ENCODE peak calls at places on chromosomes 12 and 14, in nine cellular contexts. I is IMR-90; X is omental fat pad; Y is amygdala; E is tibial artery; P is germinal center; C is body of pancreas; A is activated CD8-positive, alpha-beta T cell treated with anti-CD3 and anti-CD28 coated beads, Interleukin-2, amount 10 ng/mL, durations not matched to agents 7 days and 5 days; B is activated naive CD4-positive, alpha-beta T cell treated with anti-CD3 and anti-CD28 coated beads, Interleukin-2, amount 10 ng/mL, durations not matched to agents 7 days and 5 days. T is an unnamed sample.
A peak's percentile ranks its signal among the peaks of the same experiment; 100 is the strongest.

GRCh38 chr12:103503546-103504480 is 8.0 kb upstream of the C12orf42 start:
- DNase-seq in A (peak; percentile 56), B (peak; percentile 65), Y (no peak), X (no peak), E (no peak), P (peak; percentile 41), I (no peak), C (no peak), T (peak; percentile 7)

GRCh38 chr12:89251326-89252237 is 100.7 kb downstream of the DUSP6 start:
- DNase-seq in B (no peak), I (no peak), E (no peak), A (no peak), C (peak; percentile 15), X (no peak), Y (no peak), P (no peak), T (no peak)

GRCh38 chr14:65258391-65258790 is 154.1 kb upstream of the FUT8 start:
- DNase-seq in B (no peak), P (no peak), I (peak; percentile 79), E (no peak), C (no peak), A (no peak), X (no peak), Y (no peak), T (no peak)

GRCh38 chr12:81340910-81341309 is 263.0 kb downstream of the ACSS3 start:
- DNase-seq in B (no peak), I (no peak), P (no peak), C (no peak), A (no peak), X (no peak), E (no peak), Y (no peak), T (no peak)

GRCh38 chr12:114164354-114164753 is 198.2 kb upstream of the RBM19 start:
- DNase-seq in B (no peak), C (no peak), E (no peak), Y (no peak), X (no peak), P (no peak), I (no peak), A (no peak), T (no peak)

GRCh38 chr14:69870613-69871012 is 8.6 kb upstream of the SMOC1 start:
- DNase-seq in A (no peak), P (no peak), Y (no peak), B (no peak), C (no peak), X (no peak), E (no peak), I (no peak), T (no peak)

GRCh38 chr14:75293920-75294648 is 15.5 kb downstream of the FOS start:
- DNase-seq in E (peak; percentile 99), I (peak; percentile 95), A (peak; percentile 95), X (peak; percentile 74), C (peak; percentile 99), P (peak; percentile 99), Y (peak; percentile 96), B (peak; percentile 94), T (peak; percentile 97)

GRCh38 chr14:73789996-73790581 is 61.5 kb upstream of the PTGR2 start:
- DNase-seq in A (no peak), C (peak; percentile 34), E (peak; percentile 90), B (no peak), I (peak; percentile 97), Y (peak; percentile 57), X (no peak), P (no peak), T (peak; percentile 35)

GRCh38 chr14:74946659-74947281 is 8.6 kb downstream of the PGF start:
- DNase-seq in E (peak; percentile 82), A (no peak), B (no peak), C (no peak), X (no peak), P (no peak), Y (no peak), I (no peak), T (no peak)

GRCh38 chr14:101018561-101019290 is 115.2 kb upstream of the RTL1 start:
- DNase-seq in A (peak; percentile 12), C (peak; percentile 9), I (no peak), Y (no peak), E (peak; percentile 53), B (peak; percentile 14), P (no peak), X (peak; percentile 15), T (no peak)

GRCh38 chr14:21090194-21090939 is 8.1 kb downstream of the ZNF219 start:
- DNase-seq in E (peak; percentile 69), C (peak; percentile 40), Y (no peak), I (no peak), B (peak; percentile 46), P (no peak), X (peak; percentile 17), A (peak; percentile 47), T (peak; percentile 38)

GRCh38 chr12:49400304-49400703 is 33.0 kb downstream of the SPATS2 start:
- DNase-seq in A (no peak), P (no peak), B (no peak), C (no peak), E (no peak), Y (no peak), I (no peak), X (no peak), T (no peak)

GRCh38 chr14:56989359-56989758 is 179.1 kb upstream of the OTX2 start:
- DNase-seq in P (no peak), I (no peak), X (no peak), C (no peak), B (no peak), Y (no peak), E (no peak), A (no peak), T (no peak)

GRCh38 chr14:72060917-72061316 is 128.7 kb downstream of the RGS6 start:
- DNase-seq in A (no peak), B (no peak), P (no peak), C (no peak), X (no peak), Y (no peak), I (no peak), E (no peak), T (no peak)

GRCh38 chr12:118418385-118419057 is 42.2 kb downstream of the SUDS3 start:
- DNase-seq in C (peak; percentile 33), E (no peak), Y (no peak), B (no peak), I (no peak), X (no peak), A (no peak), P (no peak), T (no peak)

GRCh38 chr12:92136883-92137582 is 8.6 kb downstream of the BTG1 start:
- DNase-seq in E (no peak), A (no peak), I (peak; percentile 97), P (no peak), B (no peak), X (no peak), C (no peak), Y (no peak), T (no peak)

GRCh38 chr14:53695692-53696091 is 260.9 kb downstream of the BMP4 start:
- DNase-seq in B (no peak), A (no peak), C (no peak), I (no peak), Y (no peak), P (no peak), E (no peak), X (no peak), T (no peak)

GRCh38 chr12:116194935-116195431 is 82.5 kb downstream of the MED13L start:
- DNase-seq in I (no peak), B (peak; percentile 47), C (no peak), P (peak; percentile 37), X (no peak), Y (no peak), A (peak; percentile 54), E (no peak), T (no peak)

GRCh38 chr12:69330475-69331473 is 17.4 kb upstream of the LYZ start:
- DNase-seq in E (no peak), I (peak; percentile 1), P (peak; percentile 45), X (no peak), B (peak; percentile 79), A (peak; percentile 73), Y (no peak), C (peak; percentile 80), T (peak; percentile 39)

GRCh38 chr12:102806592-102806991 is 110.5 kb downstream of the PAH start:
- DNase-seq in E (no peak), A (no peak), B (no peak), X (no peak), Y (no peak), I (no peak), C (no peak), P (no peak), T (no peak)

GRCh38 chr14:90062852-90063539 is 1.2 kb downstream of the KCNK13 start:
- DNase-seq in B (no peak), P (peak; percentile 8), C (no peak), X (no peak), Y (no peak), E (no peak), I (no peak), A (no peak), T (no peak)

GRCh38 chr12:132399092-132400010 is 70.0 kb upstream of the GALNT9 start:
- DNase-seq in B (no peak), A (no peak), I (no peak), X (no peak), P (no peak), C (peak; percentile 9), E (no peak), Y (no peak), T (no peak)

GRCh38 chr14:52531481-52531880 is 20.8 kb downstream of the TXNDC16 start:
- DNase-seq in P (no peak), A (no peak), C (no peak), X (no peak), E (no peak), Y (no peak), B (no peak), I (no peak), T (no peak)